ENCODE peak calls at places on chromosome X, in ten cellular contexts. One of them, this sample, is unnamed.

GRCh38 chrX:66074920-66075879 is 35.3 kb upstream of the VSIG4 start:
- DNase-seq in GM10248: no peak
- DNase-seq in WTC11: no peak
- DNase-seq in choroid plexus epithelial cell: no peak
- DNase-seq in astrocyte of the spinal cord: no peak
- DNase-seq in upper lobe of left lung: peak
- DNase-seq in breast epithelium: no peak
- DNase-seq in Panc1: no peak
- DNase-seq in left ventricle myocardium inferior: peak
- DNase-seq in tibial artery: peak
- DNase-seq in this sample: peak

GRCh38 chrX:31609130-31609529 is 537.3 kb upstream of the FTHL17 start:
- DNase-seq in WTC11: no peak
- DNase-seq in GM10248: no peak
- DNase-seq in breast epithelium: no peak
- DNase-seq in choroid plexus epithelial cell: peak
- DNase-seq in tibial artery: no peak
- DNase-seq in upper lobe of left lung: no peak
- DNase-seq in Panc1: no peak
- DNase-seq in left ventricle myocardium inferior: no peak
- DNase-seq in astrocyte of the spinal cord: peak
- DNase-seq in this sample: no peak

GRCh38 chrX:104922206-104922621 is 298.3 kb downstream of the TEX13A start:
- DNase-seq in tibial artery: peak
- DNase-seq in WTC11: peak
- DNase-seq in breast epithelium: peak
- DNase-seq in Panc1: peak
- DNase-seq in upper lobe of left lung: peak
- DNase-seq in left ventricle myocardium inferior: peak
- DNase-seq in choroid plexus epithelial cell: peak
- DNase-seq in astrocyte of the spinal cord: peak
- DNase-seq in GM10248: peak
- DNase-seq in this sample: peak

GRCh38 chrX:17605676-17606075 is 131.6 kb upstream of the SCML1 start:
- DNase-seq in tibial artery: no peak
- DNase-seq in left ventricle myocardium inferior: no peak
- DNase-seq in GM10248: no peak
- DNase-seq in astrocyte of the spinal cord: peak
- DNase-seq in choroid plexus epithelial cell: peak
- DNase-seq in breast epithelium: no peak
- DNase-seq in WTC11: no peak
- DNase-seq in upper lobe of left lung: no peak
- DNase-seq in Panc1: no peak
- DNase-seq in this sample: no peak

GRCh38 chrX:41014776-41015175 is 70.5 kb upstream of the USP9X start:
- DNase-seq in astrocyte of the spinal cord: no peak
- DNase-seq in tibial artery: no peak
- DNase-seq in WTC11: no peak
- DNase-seq in breast epithelium: no peak
- DNase-seq in Panc1: no peak
- DNase-seq in GM10248: no peak
- DNase-seq in choroid plexus epithelial cell: no peak
- DNase-seq in upper lobe of left lung: no peak
- DNase-seq in left ventricle myocardium inferior: no peak
- DNase-seq in this sample: no peak

GRCh38 chrX:63408050-63408449 is 56.9 kb upstream of the SPIN4 start:
- DNase-seq in choroid plexus epithelial cell: no peak
- DNase-seq in left ventricle myocardium inferior: no peak
- DNase-seq in astrocyte of the spinal cord: no peak
- DNase-seq in Panc1: no peak
- DNase-seq in WTC11: no peak
- DNase-seq in GM10248: no peak
- DNase-seq in breast epithelium: no peak
- DNase-seq in tibial artery: no peak
- DNase-seq in upper lobe of left lung: no peak
- DNase-seq in this sample: no peak

GRCh38 chrX:42505057-42505456 is 272.9 kb downstream of the PPP1R2C start:
- DNase-seq in WTC11: peak
- DNase-seq in Panc1: no peak
- DNase-seq in GM10248: no peak
- DNase-seq in left ventricle myocardium inferior: no peak
- DNase-seq in astrocyte of the spinal cord: no peak
- DNase-seq in tibial artery: no peak
- DNase-seq in breast epithelium: no peak
- DNase-seq in choroid plexus epithelial cell: no peak
- DNase-seq in upper lobe of left lung: no peak
- DNase-seq in this sample: no peak

GRCh38 chrX:153902388-153902787 is 2.1 kb upstream of the AVPR2 start:
- DNase-seq in astrocyte of the spinal cord: no peak
- DNase-seq in tibial artery: no peak
- DNase-seq in upper lobe of left lung: no peak
- DNase-seq in left ventricle myocardium inferior: no peak
- DNase-seq in choroid plexus epithelial cell: no peak
- DNase-seq in Panc1: no peak
- DNase-seq in breast epithelium: no peak
- DNase-seq in GM10248: no peak
- DNase-seq in WTC11: no peak
- DNase-seq in this sample: no peak

GRCh38 chrX:71911023-71911730 is 532 bp downstream of the NHSL2 start:
- DNase-seq in GM10248: peak
- DNase-seq in breast epithelium: no peak
- DNase-seq in left ventricle myocardium inferior: peak
- DNase-seq in WTC11: peak
- DNase-seq in tibial artery: no peak
- DNase-seq in astrocyte of the spinal cord: no peak
- DNase-seq in Panc1: no peak
- DNase-seq in upper lobe of left lung: no peak
- DNase-seq in choroid plexus epithelial cell: no peak
- DNase-seq in this sample: peak

GRCh38 chrX:71908387-71908786 is 2.3 kb upstream of the NHSL2 start:
- DNase-seq in breast epithelium: no peak
- DNase-seq in Panc1: no peak
- DNase-seq in tibial artery: no peak
- DNase-seq in GM10248: no peak
- DNase-seq in upper lobe of left lung: no peak
- DNase-seq in choroid plexus epithelial cell: no peak
- DNase-seq in WTC11: no peak
- DNase-seq in astrocyte of the spinal cord: no peak
- DNase-seq in left ventricle myocardium inferior: no peak
- DNase-seq in this sample: no peak

GRCh38 chrX:71910526-71911022 is at the start of gene NHSL2:
- DNase-seq in tibial artery: peak
- DNase-seq in Panc1: no peak
- DNase-seq in choroid plexus epithelial cell: no peak
- DNase-seq in GM10248: peak
- DNase-seq in breast epithelium: no peak
- DNase-seq in WTC11: peak
- DNase-seq in upper lobe of left lung: no peak
- DNase-seq in astrocyte of the spinal cord: no peak
- DNase-seq in left ventricle myocardium inferior: peak
- DNase-seq in this sample: peak

GRCh38 chrX:71911731-71912050 is 1.0 kb downstream of the NHSL2 start:
- DNase-seq in tibial artery: no peak
- DNase-seq in GM10248: no peak
- DNase-seq in Panc1: no peak
- DNase-seq in choroid plexus epithelial cell: no peak
- DNase-seq in upper lobe of left lung: no peak
- DNase-seq in astrocyte of the spinal cord: no peak
- DNase-seq in WTC11: no peak
- DNase-seq in breast epithelium: no peak
- DNase-seq in left ventricle myocardium inferior: no peak
- DNase-seq in this sample: no peak

DNA sequence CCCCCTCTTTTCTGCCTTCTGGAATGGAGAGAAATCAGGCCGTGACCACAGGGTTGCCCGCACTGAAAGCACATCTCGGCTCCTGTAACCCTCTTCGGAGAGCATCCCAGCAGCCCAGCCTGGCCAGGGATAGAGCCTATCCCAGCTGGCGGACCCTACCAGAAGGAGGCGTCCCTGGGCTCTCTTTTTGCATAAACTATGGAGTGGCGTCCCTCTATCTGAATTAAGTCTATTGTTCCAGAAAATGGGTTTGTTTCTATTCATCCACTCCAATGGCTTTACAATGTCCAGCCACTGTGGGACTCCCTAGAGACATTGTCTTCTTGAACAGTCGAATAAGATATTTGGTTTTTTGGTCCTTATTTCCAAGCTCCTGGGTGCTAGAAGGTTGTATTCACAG is 689 bp upstream of the NHSL2 start:
- DNase-seq in choroid plexus epithelial cell: peak
- DNase-seq in breast epithelium: no peak
- DNase-seq in GM10248: no peak
- DNase-seq in Panc1: no peak
- DNase-seq in astrocyte of the spinal cord: no peak
- DNase-seq in WTC11: peak
- DNase-seq in left ventricle myocardium inferior: no peak
- DNase-seq in upper lobe of left lung: no peak
- DNase-seq in tibial artery: no peak
- DNase-seq in this sample: peak
- TF ChIP-seq CTCF in choroid plexus epithelial cell: peak
- TF ChIP-seq CTCF in breast epithelium: no peak
- TF ChIP-seq CTCF in GM10248: no peak
- TF ChIP-seq CTCF in Panc1: peak
- TF ChIP-seq CTCF in astrocyte of the spinal cord: peak
- TF ChIP-seq CTCF in WTC11: no peak
- TF ChIP-seq CTCF in left ventricle myocardium inferior: no peak
- TF ChIP-seq CTCF in upper lobe of left lung: no peak
- TF ChIP-seq CTCF in tibial artery: no peak
- TF ChIP-seq CTCF in this sample: no peak

GRCh38 chrX:136171420-136171819 is 24.1 kb downstream of the FHL1 start:
- DNase-seq in Panc1: no peak
- DNase-seq in astrocyte of the spinal cord: no peak
- DNase-seq in upper lobe of left lung: no peak
- DNase-seq in WTC11: no peak
- DNase-seq in left ventricle myocardium inferior: no peak
- DNase-seq in breast epithelium: no peak
- DNase-seq in GM10248: no peak
- DNase-seq in tibial artery: no peak
- DNase-seq in choroid plexus epithelial cell: no peak
- DNase-seq in this sample: no peak

GRCh38 chrX:136168929-136169735 is 21.8 kb downstream of the FHL1 start:
- DNase-seq in choroid plexus epithelial cell: peak
- DNase-seq in breast epithelium: no peak
- DNase-seq in astrocyte of the spinal cord: peak
- DNase-seq in left ventricle myocardium inferior: peak
- DNase-seq in upper lobe of left lung: no peak
- DNase-seq in WTC11: peak
- DNase-seq in tibial artery: peak
- DNase-seq in Panc1: no peak
- DNase-seq in GM10248: no peak
- DNase-seq in this sample: peak

GRCh38 chrX:136166221-136166855 is 19.0 kb downstream of the FHL1 start:
- DNase-seq in breast epithelium: no peak
- DNase-seq in choroid plexus epithelial cell: peak
- DNase-seq in Panc1: no peak
- DNase-seq in tibial artery: no peak
- DNase-seq in upper lobe of left lung: no peak
- DNase-seq in astrocyte of the spinal cord: peak
- DNase-seq in GM10248: no peak
- DNase-seq in left ventricle myocardium inferior: no peak
- DNase-seq in WTC11: no peak
- DNase-seq in this sample: no peak

DNA sequence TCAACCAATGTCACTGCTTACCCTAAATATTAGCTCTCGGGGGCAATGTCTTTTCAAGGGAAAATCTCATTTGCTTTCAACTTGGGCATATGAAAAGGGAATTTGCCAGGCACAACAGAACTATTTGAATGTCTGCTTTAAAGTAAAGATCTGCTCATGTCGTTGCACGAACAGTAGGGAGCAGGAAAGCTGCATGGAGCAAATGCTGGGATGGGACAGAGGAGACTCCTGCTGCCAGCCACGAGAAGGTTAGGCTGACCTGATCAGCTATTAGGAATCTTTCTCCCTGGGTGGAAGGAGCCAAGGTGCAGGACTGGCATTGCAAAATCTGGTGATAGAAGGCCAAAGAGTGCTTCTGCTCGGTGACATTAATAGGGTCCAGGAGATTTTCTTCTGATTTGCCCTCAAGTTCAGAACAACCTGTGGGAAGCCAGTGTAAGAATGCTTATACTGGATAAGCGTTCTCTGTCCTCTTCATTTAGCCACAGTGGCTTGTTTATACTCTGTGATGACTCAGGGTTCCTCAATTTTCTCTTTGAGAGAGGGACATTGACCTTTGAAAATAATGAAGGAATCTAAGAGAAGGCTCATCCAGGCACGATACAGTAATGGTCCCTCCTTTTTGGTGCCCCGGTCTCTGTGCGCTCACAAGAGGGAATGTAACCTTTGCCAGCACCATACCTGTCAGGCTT is 22.9 kb downstream of the FHL1 start:
- DNase-seq in upper lobe of left lung: no peak
- DNase-seq in left ventricle myocardium inferior: peak
- DNase-seq in astrocyte of the spinal cord: peak
- DNase-seq in breast epithelium: no peak
- DNase-seq in choroid plexus epithelial cell: peak
- DNase-seq in tibial artery: no peak
- DNase-seq in GM10248: no peak
- DNase-seq in Panc1: no peak
- DNase-seq in WTC11: no peak
- DNase-seq in this sample: peak
- TF ChIP-seq CTCF in upper lobe of left lung: no peak
- TF ChIP-seq CTCF in left ventricle myocardium inferior: peak
- TF ChIP-seq CTCF in astrocyte of the spinal cord: peak
- TF ChIP-seq CTCF in breast epithelium: no peak
- TF ChIP-seq CTCF in choroid plexus epithelial cell: peak
- TF ChIP-seq CTCF in tibial artery: peak
- TF ChIP-seq CTCF in GM10248: no peak
- TF ChIP-seq CTCF in Panc1: peak
- TF ChIP-seq CTCF in WTC11: no peak
- TF ChIP-seq CTCF in this sample: peak

GRCh38 chrX:53279296-53280237 is 1.8 kb downstream of the IQSEC2 start:
- DNase-seq in GM10248: no peak
- DNase-seq in choroid plexus epithelial cell: no peak
- DNase-seq in left ventricle myocardium inferior: no peak
- DNase-seq in astrocyte of the spinal cord: no peak
- DNase-seq in tibial artery: no peak
- DNase-seq in upper lobe of left lung: no peak
- DNase-seq in breast epithelium: no peak
- DNase-seq in Panc1: no peak
- DNase-seq in WTC11: no peak
- DNase-seq in this sample: no peak
- TF ChIP-seq CTCF in GM10248: no peak
- TF ChIP-seq CTCF in choroid plexus epithelial cell: peak
- TF ChIP-seq CTCF in left ventricle myocardium inferior: no peak
- TF ChIP-seq CTCF in astrocyte of the spinal cord: peak
- TF ChIP-seq CTCF in tibial artery: no peak
- TF ChIP-seq CTCF in upper lobe of left lung: no peak
- TF ChIP-seq CTCF in breast epithelium: no peak
- TF ChIP-seq CTCF in Panc1: peak
- TF ChIP-seq CTCF in WTC11: no peak
- TF ChIP-seq CTCF in this sample: no peak

GRCh38 chrX:111648802-111649201 is 32.2 kb upstream of the ALG13 start:
- DNase-seq in upper lobe of left lung: no peak
- DNase-seq in WTC11: no peak
- DNase-seq in GM10248: no peak
- DNase-seq in breast epithelium: no peak
- DNase-seq in choroid plexus epithelial cell: no peak
- DNase-seq in Panc1: no peak
- DNase-seq in astrocyte of the spinal cord: no peak
- DNase-seq in left ventricle myocardium inferior: no peak
- DNase-seq in tibial artery: no peak
- DNase-seq in this sample: no peak

GRCh38 chrX:111649641-111650040 is 31.3 kb upstream of the ALG13 start:
- DNase-seq in astrocyte of the spinal cord: no peak
- DNase-seq in upper lobe of left lung: no peak
- DNase-seq in tibial artery: no peak
- DNase-seq in breast epithelium: no peak
- DNase-seq in left ventricle myocardium inferior: no peak
- DNase-seq in choroid plexus epithelial cell: no peak
- DNase-seq in WTC11: no peak
- DNase-seq in Panc1: no peak
- DNase-seq in GM10248: no peak
- DNase-seq in this sample: no peak

GRCh38 chrX:111652719-111653118 is 28.3 kb upstream of the ALG13 start:
- DNase-seq in Panc1: no peak
- DNase-seq in WTC11: no peak
- DNase-seq in tibial artery: no peak
- DNase-seq in breast epithelium: no peak
- DNase-seq in choroid plexus epithelial cell: peak
- DNase-seq in GM10248: no peak
- DNase-seq in left ventricle myocardium inferior: no peak
- DNase-seq in astrocyte of the spinal cord: no peak
- DNase-seq in upper lobe of left lung: no peak
- DNase-seq in this sample: no peak
- TF ChIP-seq CTCF in Panc1: peak
- TF ChIP-seq CTCF in WTC11: no peak
- TF ChIP-seq CTCF in tibial artery: no peak
- TF ChIP-seq CTCF in breast epithelium: no peak
- TF ChIP-seq CTCF in choroid plexus epithelial cell: peak
- TF ChIP-seq CTCF in GM10248: no peak
- TF ChIP-seq CTCF in left ventricle myocardium inferior: no peak
- TF ChIP-seq CTCF in astrocyte of the spinal cord: no peak
- TF ChIP-seq CTCF in upper lobe of left lung: no peak
- TF ChIP-seq CTCF in this sample: no peak